ENCODE peak calls at places on chromosome 1, in nine cellular contexts. R is SK-N-SH, C is uterus, J is progenitor cell of endocrine pancreas, S is lower lobe of right lung, P is thoracic aorta, A is endothelial cell of umbilical vein, V is choroid plexus epithelial cell, K is GM20000. T is an unnamed sample.

GRCh38 chr1:223621312-223621734 is 44.2 kb downstream of the CAPN8 start:
- DNase-seq in A (no peak), S (no peak), R (no peak), J (no peak), K (peak; percentile 42), P (no peak), C (no peak), V (no peak), T (no peak)

GRCh38 chr1:162732566-162733335 is 57.8 kb upstream of the HSD17B7 start:
- DNase-seq in C (peak; percentile 40), V (no peak), S (no peak), A (no peak), K (no peak), J (no peak), P (no peak), R (no peak), T (no peak)

GRCh38 chr1:159185121-159185520 is 13.7 kb downstream of the CADM3 start:
- DNase-seq in C (no peak), R (no peak), V (no peak), A (no peak), S (no peak), K (no peak), P (no peak), J (no peak), T (no peak)

GRCh38 chr1:48725331-48725730 is 51.4 kb downstream of the BEND5 start:
- DNase-seq in A (no peak), J (no peak), V (no peak), S (no peak), C (no peak), K (no peak), R (no peak), P (no peak), T (no peak)

GRCh38 chr1:70764747-70765146 is 282.9 kb downstream of the PTGER3 start:
- DNase-seq in A (no peak), J (no peak), K (no peak), P (no peak), C (no peak), V (no peak), S (no peak), R (no peak), T (no peak)

GRCh38 chr1:34681481-34682451 is 73.1 kb upstream of the GJB5 start:
- DNase-seq in C (no peak), A (peak; percentile 46), J (peak; percentile 68), P (no peak), S (no peak), R (peak; percentile 66), K (peak; percentile 64), V (peak; percentile 57), T (peak; percentile 7)

GRCh38 chr1:219544163-219544846 is 68.6 kb downstream of the ZC3H11B start:
- DNase-seq in R (no peak), V (no peak), A (no peak), P (no peak), C (no peak), S (no peak), J (no peak), K (no peak), T (no peak)

GRCh38 chr1:178483251-178483957 is 13.4 kb downstream of the CLEC20A start:
- DNase-seq in C (no peak), A (no peak), P (no peak), J (no peak), S (no peak), V (no peak), K (no peak), R (no peak), T (no peak)

GRCh38 chr1:182086620-182087019 is 25.1 kb upstream of the ZNF648 start:
- DNase-seq in P (no peak), R (no peak), J (no peak), K (no peak), C (no peak), A (no peak), V (no peak), S (no peak), T (no peak)

GRCh38 chr1:182087304-182087703 is 25.8 kb upstream of the ZNF648 start:
- DNase-seq in S (no peak), R (no peak), A (no peak), K (no peak), J (no peak), C (no peak), V (no peak), P (no peak), T (no peak)

GRCh38 chr1:182085726-182086125 is 24.2 kb upstream of the ZNF648 start:
- DNase-seq in C (no peak), V (no peak), S (no peak), A (no peak), J (no peak), K (no peak), P (no peak), R (no peak), T (no peak)

GRCh38 chr1:182086136-182086535 is 24.6 kb upstream of the ZNF648 start:
- DNase-seq in V (no peak), S (no peak), J (no peak), K (no peak), R (no peak), A (no peak), C (no peak), P (no peak), T (no peak)

GRCh38 chr1:182087951-182088350 is 26.4 kb upstream of the ZNF648 start:
- DNase-seq in C (no peak), J (no peak), K (no peak), S (no peak), A (no peak), P (no peak), R (no peak), V (no peak), T (no peak)
- TF ChIP-seq CTCF in C (no peak), J (no peak), K (no peak), S (no peak), A (no peak), P (no peak), R (no peak), V (no peak), T (no peak)

GRCh38 chr1:195886000-195886399 is 722.2 kb downstream of the KCNT2 start:
- DNase-seq in R (no peak), C (no peak), J (no peak), V (no peak), A (no peak), S (no peak), K (no peak), P (no peak), T (no peak)
- TF ChIP-seq CTCF in R (peak; percentile 32), C (no peak), J (peak; percentile 27), V (peak; percentile 14), A (no peak), S (no peak), K (no peak), P (no peak), T (no peak)

GRCh38 chr1:207217778-207218511 is 103.5 kb upstream of the CD55 start:
- DNase-seq in V (no peak), C (no peak), S (no peak), A (no peak), J (no peak), K (no peak), P (no peak), R (no peak), T (no peak)

GRCh38 chr1:207221934-207222351 is 99.5 kb upstream of the CD55 start:
- DNase-seq in C (no peak), S (no peak), A (no peak), P (no peak), V (no peak), R (no peak), K (no peak), J (no peak), T (no peak)

GRCh38 chr1:207223162-207223561 is 98.3 kb upstream of the CD55 start:
- DNase-seq in R (no peak), S (no peak), C (no peak), A (no peak), P (no peak), J (no peak), K (no peak), V (no peak), T (no peak)

GRCh38 chr1:207218512-207219352 is 102.7 kb upstream of the CD55 start:
- DNase-seq in A (peak; percentile 62), S (peak; percentile 50), C (peak; percentile 31), P (no peak), V (no peak), K (no peak), R (no peak), J (no peak), T (no peak)

DNA sequence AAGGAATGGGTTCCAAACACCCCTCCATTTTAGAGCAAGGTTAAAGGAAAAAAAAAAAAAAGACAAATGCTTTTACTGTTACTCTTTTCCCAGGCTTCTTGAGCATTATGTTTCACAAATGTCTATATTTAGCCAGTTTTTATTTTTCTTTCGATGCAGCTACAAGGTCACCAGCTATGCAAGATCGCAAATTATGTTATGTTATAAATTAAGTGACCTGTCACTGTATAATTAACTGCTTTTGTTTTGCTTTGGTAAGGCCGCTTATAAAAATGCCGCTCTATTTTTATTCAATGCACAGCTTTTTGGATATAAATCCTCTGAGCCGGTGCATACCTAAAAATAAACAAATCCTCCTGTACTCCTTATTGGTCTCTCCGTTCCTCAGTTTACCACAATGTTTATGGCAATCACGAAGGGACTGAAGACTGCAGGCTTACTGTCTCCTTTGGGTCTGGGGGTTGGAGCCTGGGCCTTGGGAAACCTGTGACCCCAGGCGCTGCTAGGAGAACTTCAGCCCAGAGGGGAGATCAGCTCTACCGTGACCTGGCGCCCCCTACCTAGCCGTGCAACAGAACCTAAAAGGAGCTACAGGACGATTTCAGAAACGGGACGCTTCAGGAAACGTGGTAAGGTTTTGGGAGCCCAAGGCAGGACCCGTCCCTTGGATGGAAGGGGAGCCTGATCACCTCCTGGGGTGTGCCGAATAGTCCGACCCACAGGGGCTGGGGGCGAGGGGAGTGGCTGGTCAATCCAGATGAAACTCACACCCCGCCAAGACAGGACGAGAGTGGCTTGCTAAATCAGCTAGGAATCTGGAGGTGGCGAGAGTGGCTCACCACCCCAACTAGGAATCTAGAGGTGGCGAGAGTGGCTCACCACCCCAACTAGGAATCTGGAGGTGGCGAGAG is 101.2 kb upstream of the CD55 start:
- DNase-seq in R (no peak), A (no peak), V (no peak), J (no peak), K (no peak), S (peak; percentile 51), P (no peak), C (no peak), T (no peak)
- TF ChIP-seq CTCF in R (peak; percentile 13), A (no peak), V (no peak), J (no peak), K (no peak), S (no peak), P (no peak), C (no peak), T (no peak)

DNA sequence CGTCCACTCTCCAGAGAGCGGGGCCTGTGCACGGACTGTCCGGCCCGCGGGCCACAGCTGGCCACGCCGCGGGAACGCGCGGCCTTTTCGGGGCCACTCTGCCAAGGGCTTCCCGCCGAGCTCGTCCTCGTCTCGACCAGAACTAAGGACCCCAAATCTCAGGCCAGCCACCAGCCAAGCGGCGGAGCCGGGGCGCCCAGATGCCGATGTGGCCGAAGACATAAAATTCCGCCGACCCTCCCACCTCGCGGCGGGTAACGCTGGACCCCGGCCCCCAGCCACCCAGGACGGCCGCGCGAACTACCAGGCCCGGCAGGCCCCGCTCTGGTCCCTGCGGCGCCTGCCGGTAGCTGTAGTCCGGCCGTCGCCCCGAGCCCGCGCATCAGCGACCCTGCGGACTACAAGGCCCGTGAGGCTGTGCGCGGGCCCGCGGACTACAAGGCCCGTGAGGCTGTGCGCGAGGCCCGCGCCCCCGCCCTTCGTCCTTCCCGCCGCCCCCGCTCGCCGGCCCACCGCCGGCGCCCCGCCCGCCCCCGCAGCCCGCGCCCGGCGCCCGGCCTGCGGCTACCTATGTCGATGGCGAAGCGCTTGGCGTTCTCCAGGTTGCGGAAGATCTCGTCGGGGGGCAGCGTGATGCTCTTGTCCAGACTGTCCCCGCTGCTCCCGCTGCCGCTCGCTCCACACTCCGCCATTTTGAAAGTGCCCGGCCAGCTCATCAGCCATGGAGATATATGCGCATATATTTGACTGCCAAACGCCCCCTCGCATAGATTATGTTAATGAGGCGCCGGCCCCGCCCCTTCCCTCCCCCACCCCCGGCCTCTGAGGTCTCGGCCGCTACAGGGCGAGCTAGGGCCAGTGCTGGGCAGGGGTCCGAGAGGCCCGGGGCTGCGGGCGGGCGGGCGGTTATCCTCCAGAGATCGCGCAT is at the start of gene PANK4:
- DNase-seq in C (peak; percentile 93), K (peak; percentile 97), P (peak; percentile 86), R (peak; percentile 96), J (peak; percentile 85), S (peak; percentile 97), V (peak; percentile 97), A (peak; percentile 84), T (peak; percentile 78)
- TF ChIP-seq CTCF in C (no peak), K (no peak), P (no peak), R (no peak), J (peak; percentile 23), S (no peak), V (no peak), A (no peak), T (no peak)

T was measured in AG09319.